ENCODE peak calls at places on chromosomes 5 and 9, in four cellular contexts. D, T, N and W are unnamed samples.

GRCh38 chr5:171639966-171640365 is 145.7 kb upstream of the SMIM23 start:
- DNase-seq in D (no peak), T (no peak), N (no peak), W (no peak)

GRCh38 chr5:81165493-81166119 is 67.5 kb upstream of the CKMT2 start:
- DNase-seq in T (peak), D (no peak), N (peak), W (peak)

GRCh38 chr9:76472925-76473324 is 13.9 kb downstream of the GCNT1 start:
- DNase-seq in T (no peak), D (no peak), N (no peak), W (no peak)

GRCh38 chr9:77595426-77596051 is 52.6 kb downstream of the GNA14 start:
- DNase-seq in N (no peak), D (no peak), T (no peak), W (no peak)

GRCh38 chr5:137466888-137467287 is 32.2 kb downstream of the SPOCK1 start:
- DNase-seq in N (no peak), D (no peak), T (no peak), W (no peak)

GRCh38 chr5:146832985-146833732 is 45.4 kb downstream of the PPP2R2B start:
- DNase-seq in T (no peak), N (no peak), D (no peak), W (no peak)

GRCh38 chr9:108640211-108640610 is 215.6 kb downstream of the ACTL7B start:
- DNase-seq in N (no peak), D (no peak), T (no peak), W (no peak)

GRCh38 chr9:106075568-106075967 is 381.2 kb downstream of the TMEM38B start:
- DNase-seq in N (no peak), T (no peak), D (no peak), W (no peak)

GRCh38 chr9:93086445-93087224 is 9.4 kb upstream of the CARD19 start:
- DNase-seq in D (no peak), N (no peak), T (no peak), W (no peak)

GRCh38 chr9:98887918-98888510 is 55.7 kb upstream of the COL15A1 start:
- DNase-seq in D (no peak), T (no peak), N (no peak), W (no peak)

GRCh38 chr5:96509721-96510383 is 76.8 kb upstream of the PCSK1 start:
- DNase-seq in N (no peak), T (no peak), D (no peak), W (no peak)

GRCh38 chr9:126327750-126328120 is 1.1 kb downstream of the MVB12B start:
- DNase-seq in D (no peak), T (no peak), N (no peak), W (no peak)

GRCh38 chr9:135530146-135530545 is 8.9 kb downstream of the LCN1 start:
- DNase-seq in D (no peak), N (no peak), T (no peak), W (no peak)
- TF ChIP-seq SPI1 in D (no peak), N (no peak), T (no peak), W (no peak)

GRCh38 chr9:131092548-131093440 is 3.5 kb upstream of the AIF1L start:
- DNase-seq in D (no peak), N (no peak), T (peak), W (no peak)
- TF ChIP-seq POLR2AphosphoS5 in D (no peak), N (no peak), T (no peak), W (no peak)

DNA sequence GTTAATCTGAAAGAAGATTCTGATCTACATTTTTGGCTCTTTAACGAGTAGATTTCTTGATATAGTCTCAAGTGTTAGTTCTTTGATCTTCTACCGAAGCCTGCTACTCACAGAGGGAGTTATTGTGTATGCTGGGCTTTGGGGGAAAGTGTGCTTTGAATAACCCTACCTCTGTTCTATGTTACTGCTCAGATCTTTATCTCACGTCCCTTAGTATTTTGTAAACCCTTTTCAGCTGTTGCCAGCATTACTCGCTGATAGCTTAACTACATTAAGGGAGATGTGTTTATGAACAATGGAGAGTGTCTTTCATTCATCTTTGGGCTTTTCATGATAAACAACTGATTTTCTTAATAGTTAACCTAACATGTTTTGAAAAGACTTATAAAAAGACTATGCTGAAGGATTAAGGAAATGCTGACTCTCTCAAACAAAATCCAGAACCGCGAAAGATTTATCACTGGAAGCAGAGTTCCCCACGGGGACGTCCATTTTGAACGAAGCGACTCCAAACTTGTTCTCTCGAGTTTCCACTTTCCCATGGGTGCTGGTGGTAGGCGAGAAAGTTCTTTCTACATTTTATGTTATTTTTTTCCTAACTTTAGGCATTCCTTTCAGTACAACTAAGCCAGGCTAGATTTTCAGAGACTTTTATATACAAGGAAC is 27.9 kb upstream of the ALDH1A1 start:
- DNase-seq in T (no peak), N (no peak), D (no peak), W (no peak)
- TF ChIP-seq SPI1 in T (no peak), N (no peak), D (no peak), W (no peak)

GRCh38 chr5:62000646-62001045 is 305.4 kb upstream of the KIF2A start:
- DNase-seq in T (no peak), N (no peak), D (no peak), W (no peak)
- TF ChIP-seq POLR2AphosphoS5 in T (no peak), N (no peak), D (no peak), W (no peak)

DNA sequence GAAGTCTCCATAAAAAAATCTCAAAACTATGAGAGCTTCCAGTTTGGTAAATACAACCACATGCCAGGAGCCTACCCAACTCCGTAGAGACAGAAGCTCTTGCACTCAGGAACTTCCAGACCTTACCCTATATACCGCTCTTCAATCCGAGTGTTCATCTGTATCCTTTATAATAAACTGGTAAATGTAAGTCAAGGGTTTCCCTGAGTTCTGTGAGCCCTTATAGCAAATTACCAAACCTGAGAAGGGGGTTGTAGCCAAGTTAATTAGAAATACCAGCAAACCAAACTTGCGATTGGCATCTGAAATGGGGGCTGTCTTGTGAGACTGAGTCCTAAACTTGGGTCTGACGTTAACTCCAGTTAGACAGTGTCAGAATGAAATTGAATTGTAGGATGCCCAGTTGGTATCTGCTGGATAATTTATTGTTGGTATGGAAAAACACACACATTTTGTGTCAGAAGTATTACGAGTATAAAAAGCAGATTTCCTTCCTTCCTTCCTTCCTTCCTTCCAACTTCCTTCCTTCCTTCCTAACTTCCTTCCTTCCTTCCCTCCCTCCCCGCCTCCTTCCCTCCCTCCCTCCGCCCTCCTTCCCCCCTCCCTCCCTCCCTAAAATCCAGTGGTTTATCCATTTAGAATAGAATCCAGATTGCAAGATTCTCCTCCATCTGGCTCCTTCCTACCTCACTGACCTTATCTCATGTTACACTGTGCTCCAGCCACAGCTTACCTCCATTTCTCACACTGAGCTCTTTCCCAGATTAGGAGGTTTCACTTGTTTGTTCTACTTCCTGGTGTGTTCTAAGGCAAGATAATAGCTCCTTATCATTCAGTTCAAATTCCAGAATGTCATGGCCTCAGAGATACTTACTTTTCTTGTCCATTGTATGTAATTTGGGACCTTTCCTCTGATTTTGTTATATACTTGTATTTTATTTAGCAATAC is 196.7 kb downstream of the WDR70 start:
- DNase-seq in N (no peak), T (peak), D (no peak), W (no peak)
- TF ChIP-seq SPI1 in N (no peak), T (no peak), D (no peak), W (no peak)

DNA sequence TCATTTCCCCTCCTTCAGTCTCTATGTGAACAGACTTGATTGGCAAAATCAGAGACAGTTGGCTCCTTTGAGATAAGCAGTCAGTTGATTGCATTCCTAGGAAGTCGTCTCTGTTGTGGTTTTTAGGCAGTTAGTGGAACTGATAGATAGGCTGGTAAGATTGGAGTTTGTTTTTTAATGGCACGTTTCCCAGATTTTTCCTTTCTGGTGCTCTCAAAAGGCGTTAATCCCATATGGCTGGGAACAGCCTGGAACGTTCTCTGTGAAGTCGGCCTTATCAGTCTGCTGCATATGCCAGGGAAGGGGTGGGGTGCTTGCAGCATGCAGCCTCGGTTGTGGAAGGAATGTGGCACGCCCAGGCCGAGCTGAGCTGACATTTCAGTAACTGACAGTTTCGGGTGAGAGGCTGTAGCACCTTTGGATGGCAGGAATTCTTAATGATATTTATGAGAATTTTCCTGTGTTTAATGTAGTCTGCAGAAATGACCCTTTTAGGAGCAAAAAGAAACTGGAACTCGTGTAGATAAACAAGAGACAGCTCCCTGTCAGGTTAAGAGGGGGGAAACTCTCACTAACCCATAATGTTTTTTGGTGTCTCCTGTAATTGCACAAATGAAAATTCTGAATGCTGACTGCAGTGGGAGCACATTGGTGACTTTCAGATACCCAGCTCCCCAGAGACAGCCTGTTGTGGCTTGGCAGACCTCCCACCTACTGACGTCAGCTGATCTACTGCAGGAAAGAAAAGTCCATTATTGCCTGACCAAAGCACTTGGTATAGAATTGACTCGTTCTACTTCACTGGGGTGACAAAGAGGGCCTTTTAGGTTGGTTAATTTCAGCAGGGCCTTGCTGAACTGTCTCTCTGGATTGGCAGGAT is 6.3 kb downstream of the SPTAN1 start:
- DNase-seq in N (peak), T (peak), D (peak), W (no peak)
- TF ChIP-seq POLR2AphosphoS5 in N (peak), T (peak), D (no peak), W (no peak)

GRCh38 chr5:58383459-58383858 is 76.4 kb downstream of the PLK2 start:
- DNase-seq in T (no peak), N (no peak), D (no peak), W (no peak)
- TF ChIP-seq SPI1 in T (no peak), N (no peak), D (no peak), W (no peak)

GRCh38 chr5:54764691-54765090 is 220.7 kb downstream of the ESM1 start:
- DNase-seq in D (no peak), N (no peak), T (no peak), W (no peak)

GRCh38 chr5:54758038-54758437 is 227.4 kb downstream of the ESM1 start:
- DNase-seq in T (no peak), N (no peak), D (no peak), W (no peak)

GRCh38 chr5:54764102-54764501 is 221.3 kb downstream of the ESM1 start:
- DNase-seq in N (no peak), D (no peak), T (no peak), W (no peak)

GRCh38 chr5:54760182-54760935 is 225.0 kb downstream of the ESM1 start:
- DNase-seq in N (no peak), T (no peak), D (no peak), W (peak)

GRCh38 chr5:54761213-54761701 is 224.1 kb downstream of the ESM1 start:
- DNase-seq in T (no peak), N (no peak), D (no peak), W (no peak)
- TF ChIP-seq POLR2AphosphoS5 in T (no peak), N (no peak), D (no peak), W (no peak)

GRCh38 chr5:52743970-52744369 is 43.7 kb upstream of the ITGA1 start:
- DNase-seq in N (no peak), D (no peak), T (no peak), W (no peak)
- TF ChIP-seq SPI1 in N (no peak), D (no peak), T (no peak), W (no peak)

GRCh38 chr5:134206627-134207160 is 19.2 kb downstream of the PPP2CA start:
- DNase-seq in T (no peak), N (no peak), D (no peak), W (no peak)
- TF ChIP-seq POLR2AphosphoS5 in T (no peak), N (no peak), D (no peak), W (no peak)